ENCODE peak calls at places on chromosomes 2 and 18, in five cellular contexts. G, Z, H, Y and S are unnamed samples. For H3K4me1, H3K9me3 and H3K27me3, the result is how much of the 10 kb centered on the place peaks cover.

GRCh38 chr2:237603718-237604362 is 13.3 kb upstream of the RAB17 start:
- DNase-seq in G (no peak), Z (peak), H (peak), Y (peak), S (peak)

GRCh38 chr2:218834685-218835084 is 3.1 kb upstream of the PRKAG3 start:
- DNase-seq in G (no peak), Z (no peak), H (no peak), Y (no peak), S (no peak)

GRCh38 chr2:204691911-204692510 is 146.7 kb downstream of the PARD3B start:
- DNase-seq in G (no peak), Z (peak), H (peak), Y (no peak), S (peak)

GRCh38 chr2:43018179-43019024 is 208.0 kb downstream of the ZFP36L2 start:
- DNase-seq in G (peak), Z (peak), H (peak), Y (no peak), S (peak)

GRCh38 chr18:74976331-74976909 is 232.5 kb downstream of the PTGR3 start:
- DNase-seq in G (no peak), Z (no peak), H (no peak), Y (no peak), S (no peak)

GRCh38 chr2:237596856-237597679 is 6.5 kb upstream of the RAB17 start:
- DNase-seq in G (no peak), Z (no peak), H (no peak), Y (no peak), S (peak)

GRCh38 chr2:235230809-235231601 is 262.8 kb upstream of the AGAP1 start:
- DNase-seq in G (no peak), Z (peak), H (no peak), Y (no peak), S (peak)

GRCh38 chr2:15832310-15832709 is 108.0 kb upstream of the MYCN start:
- DNase-seq in G (no peak), Z (no peak), H (no peak), Y (no peak), S (no peak)

GRCh38 chr2:69957970-69958369 is 3.5 kb downstream of the ASPRV1 start:
- DNase-seq in G (no peak), Z (peak), H (no peak), Y (no peak), S (no peak)

GRCh38 chr18:11674119-11674518 is 14.9 kb upstream of the GNAL start:
- DNase-seq in G (no peak), Z (no peak), H (no peak), Y (no peak), S (no peak)

GRCh38 chr2:120360307-120360855 is 14.4 kb downstream of the INHBB start:
- DNase-seq in G (no peak), Z (no peak), H (no peak), Y (no peak), S (no peak)

GRCh38 chr2:224405412-224405811 is 3.5 kb upstream of the FAM124B start:
- DNase-seq in G (no peak), Z (no peak), H (no peak), Y (no peak), S (no peak)

GRCh38 chr2:9210030-9210429 is 3.4 kb downstream of the ASAP2 start:
- DNase-seq in G (no peak), Z (no peak), H (no peak), Y (no peak), S (no peak)

GRCh38 chr2:134014196-134014960 is 239.5 kb upstream of the MGAT5 start:
- DNase-seq in G (no peak), Z (peak), H (no peak), Y (no peak), S (no peak)

GRCh38 chr2:226552571-226553285 is 246.9 kb downstream of the IRS1 start:
- DNase-seq in G (no peak), Z (no peak), H (no peak), Y (no peak), S (no peak)

GRCh38 chr2:110115291-110116032 is at the start of gene MALL:
- DNase-seq in G (peak), Z (peak), H (no peak), Y (no peak), S (peak)

GRCh38 chr2:95359035-95359434 is 43.5 kb upstream of the FAHD2A start:
- DNase-seq in G (no peak), Z (peak), H (peak), Y (no peak), S (no peak)

GRCh38 chr2:715038-715437 is 37.8 kb upstream of the TMEM18 start:
- DNase-seq in G (no peak), Z (no peak), H (no peak), Y (no peak), S (no peak)

GRCh38 chr2:182672471-182673165 is 43.4 kb upstream of the DNAJC10 start:
- DNase-seq in G (no peak), Z (peak), H (no peak), Y (no peak), S (no peak)

GRCh38 chr2:37583867-37584266 is 87.6 kb downstream of the CDC42EP3 start:
- DNase-seq in G (no peak), Z (peak), H (no peak), Y (no peak), S (no peak)

GRCh38 chr2:1691366-1691765 is 52.9 kb downstream of the PXDN start:
- DNase-seq in G (no peak), Z (no peak), H (no peak), Y (no peak), S (no peak)

GRCh38 chr2:168691221-168691620 is 111.2 kb upstream of the NOSTRIN start:
- DNase-seq in G (no peak), Z (no peak), H (no peak), Y (no peak), S (no peak)

GRCh38 chr2:27792759-27793158 is 21.2 kb downstream of the MRPL33 start:
- DNase-seq in G (no peak), Z (peak), H (no peak), Y (no peak), S (no peak)

GRCh38 chr18:55321268-55322175 is 266.5 kb downstream of the TCF4 start:
- DNase-seq in G (peak), Z (peak), H (peak), Y (no peak), S (peak)

GRCh38 chr2:172556284-172557033 is 569 bp downstream of the PDK1 start:
- DNase-seq in G (peak), Z (peak), H (peak), Y (peak), S (peak)

GRCh38 chr2:67400560-67401464 is 3.7 kb downstream of the ETAA1 start:
- DNase-seq in G (no peak), Z (peak), H (no peak), Y (no peak), S (no peak)

GRCh38 chr2:219254590-219255219 is 987 bp upstream of the TUBA4A start:
- DNase-seq in G (peak), Z (no peak), H (no peak), Y (peak), S (no peak)

GRCh38 chr2:63058742-63059433 is 8.3 kb downstream of the OTX1 start:
- DNase-seq in G (peak), Z (no peak), H (no peak), Y (peak), S (no peak)

GRCh38 chr2:127569274-127570065 is 34.0 kb downstream of the MYO7B start:
- DNase-seq in G (peak), Z (peak), H (peak), Y (no peak), S (peak)

GRCh38 chr2:95552911-95553310 is 38.9 kb upstream of the TRIM43 start:
- DNase-seq in G (peak), Z (no peak), H (peak), Y (no peak), S (peak)

GRCh38 chr2:172207916-172208315 is 105.2 kb upstream of the DLX2 start:
- DNase-seq in G (no peak), Z (peak), H (no peak), Y (no peak), S (no peak)

GRCh38 chr2:234027646-234028045 is 22.9 kb upstream of the SPP2 start:
- DNase-seq in G (no peak), Z (no peak), H (no peak), Y (no peak), S (no peak)

GRCh38 chr18:78789850-78790249 is 189.8 kb upstream of the SALL3 start:
- DNase-seq in G (no peak), Z (no peak), H (no peak), Y (no peak), S (no peak)

GRCh38 chr2:179272406-179273192 is 8.0 kb upstream of the SESTD1 start:
- DNase-seq in G (no peak), Z (peak), H (no peak), Y (no peak), S (peak)

GRCh38 chr2:128451636-128452411 is 133.2 kb upstream of the HS6ST1 start:
- DNase-seq in G (no peak), Z (no peak), H (peak), Y (no peak), S (no peak)

GRCh38 chr2:158979775-158980174 is 11.3 kb downstream of the TANC1 start:
- DNase-seq in G (no peak), Z (peak), H (no peak), Y (no peak), S (no peak)

GRCh38 chr2:158973511-158973956 is 5.1 kb downstream of the TANC1 start:
- DNase-seq in G (no peak), Z (peak), H (no peak), Y (no peak), S (no peak)

GRCh38 chr2:158970522-158970855 is 2.0 kb downstream of the TANC1 start:
- DNase-seq in G (no peak), Z (no peak), H (no peak), Y (no peak), S (no peak)

GRCh38 chr2:158973111-158973510 is 4.7 kb downstream of the TANC1 start:
- DNase-seq in G (no peak), Z (no peak), H (no peak), Y (no peak), S (no peak)

GRCh38 chr2:158975271-158975921 is 7.0 kb downstream of the TANC1 start:
- DNase-seq in G (no peak), Z (no peak), H (no peak), Y (no peak), S (no peak)
- H3K4me1 ChIP-seq in G (under half), Z (under half), H (under half), Y (under half), S (under half)

DNA sequence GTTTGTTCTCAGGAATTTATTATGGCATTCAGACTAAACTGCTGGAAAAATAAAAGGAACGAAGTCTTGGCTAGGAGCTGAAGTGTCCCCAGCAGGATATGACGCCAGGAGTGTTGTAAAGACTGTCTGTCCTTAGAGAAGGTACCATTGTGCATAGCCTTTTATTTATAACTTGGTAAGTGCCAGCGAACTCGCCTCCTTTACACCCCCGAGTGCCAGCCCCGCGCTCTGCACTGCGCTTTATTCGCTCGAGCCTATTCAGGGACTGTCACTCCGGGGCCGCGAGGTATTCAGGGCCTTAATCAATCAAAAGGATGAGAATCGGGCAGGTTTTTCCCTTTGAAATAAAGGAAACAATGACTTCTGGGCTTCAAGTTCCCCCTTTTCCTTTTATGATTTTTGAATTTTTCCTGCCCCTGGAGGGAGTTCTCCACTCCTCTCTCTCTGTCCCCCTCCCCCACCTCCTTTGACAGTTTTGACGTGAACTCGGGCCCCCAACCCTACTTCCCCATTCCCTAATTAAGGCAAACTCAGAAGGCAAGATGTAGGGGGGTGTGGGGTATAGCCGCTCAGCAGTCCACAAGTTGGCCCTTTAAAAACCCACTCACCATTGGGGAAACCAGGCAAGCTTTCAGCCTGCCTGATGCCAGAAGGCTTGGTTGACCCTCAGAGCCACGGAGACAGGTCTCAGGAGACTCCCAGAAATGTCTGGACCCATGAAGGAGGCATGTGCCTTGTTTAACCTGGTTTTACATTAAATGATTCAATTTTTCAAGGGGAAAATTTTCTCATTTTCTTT is 1.3 kb upstream of the PAX3 start:
- DNase-seq in G (no peak), Z (no peak), H (no peak), Y (no peak), S (peak)
- H3K9me3 ChIP-seq in G (under half), Z (under half), H (under half), Y (under half), S (under half)

GRCh38 chr2:232521524-232521923 is 1.3 kb downstream of the PRSS56 start:
- DNase-seq in G (no peak), Z (no peak), H (no peak), Y (no peak), S (no peak)

GRCh38 chr2:232521098-232521497 is 910 bp downstream of the PRSS56 start:
- DNase-seq in G (no peak), Z (no peak), H (no peak), Y (no peak), S (no peak)

GRCh38 chr2:232523682-232524597 is 2.0 kb upstream of the CHRND start:
- DNase-seq in G (peak), Z (peak), H (no peak), Y (no peak), S (peak)

GRCh38 chr2:232522855-232523681 is 2.9 kb downstream of the PRSS56 start:
- DNase-seq in G (no peak), Z (no peak), H (no peak), Y (no peak), S (peak)

GRCh38 chr2:232522014-232522854 is 2.0 kb downstream of the PRSS56 start:
- DNase-seq in G (peak), Z (no peak), H (no peak), Y (no peak), S (peak)
- H3K27me3 ChIP-seq in G (half or more), Z (under half), H (under half), Y (under half), S (under half)

GRCh38 chr2:113889471-113890252 is at the start of gene ACTR3:
- DNase-seq in G (peak), Z (peak), H (peak), Y (peak), S (peak)

GRCh38 chr2:113890253-113891235 is 655 bp downstream of the ACTR3 start:
- DNase-seq in G (peak), Z (peak), H (peak), Y (peak), S (peak)

GRCh38 chr2:113892004-113892740 is 2.3 kb downstream of the ACTR3 start:
- DNase-seq in G (no peak), Z (no peak), H (no peak), Y (no peak), S (no peak)

GRCh38 chr2:113888641-113889470 is 1.0 kb upstream of the ACTR3 start:
- DNase-seq in G (no peak), Z (no peak), H (no peak), Y (no peak), S (peak)

DNA sequence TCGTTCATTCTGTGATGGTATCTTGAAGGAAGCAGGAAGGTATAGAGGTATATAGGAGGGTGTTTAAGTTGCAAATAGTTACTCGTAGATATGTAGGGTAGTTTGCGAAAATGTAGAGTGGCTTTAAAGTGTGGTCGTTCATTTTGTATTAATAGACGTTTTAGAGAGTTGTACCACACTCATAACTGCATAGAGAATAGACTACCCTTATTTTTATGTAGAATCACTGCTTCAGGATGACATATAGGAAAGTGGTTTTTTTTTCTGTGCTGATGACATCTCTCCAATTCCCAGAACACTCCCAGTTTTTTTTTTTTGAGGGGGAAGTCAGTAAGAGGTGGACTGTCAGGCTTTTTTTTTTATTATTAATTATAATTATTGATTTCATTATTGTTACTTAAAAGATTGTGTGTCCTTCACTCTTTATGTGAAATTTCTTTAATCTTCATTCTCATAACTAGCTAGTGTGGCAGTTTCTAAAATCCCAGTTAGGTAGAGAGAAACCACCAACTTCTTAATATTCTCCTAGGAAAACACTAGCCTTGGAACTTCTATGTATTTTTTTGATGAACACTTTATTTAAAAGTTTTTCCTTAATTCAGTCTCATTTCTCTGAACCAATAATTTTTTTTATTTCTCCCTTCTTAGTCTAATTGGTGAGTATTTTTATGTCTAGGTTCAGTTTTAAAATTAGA is 1.5 kb downstream of the ACTR3 start:
- DNase-seq in G (no peak), Z (peak), H (no peak), Y (no peak), S (no peak)
- H3K4me1 ChIP-seq in G (half or more), Z (under half), H (under half), Y (half or more), S (under half)

DNA sequence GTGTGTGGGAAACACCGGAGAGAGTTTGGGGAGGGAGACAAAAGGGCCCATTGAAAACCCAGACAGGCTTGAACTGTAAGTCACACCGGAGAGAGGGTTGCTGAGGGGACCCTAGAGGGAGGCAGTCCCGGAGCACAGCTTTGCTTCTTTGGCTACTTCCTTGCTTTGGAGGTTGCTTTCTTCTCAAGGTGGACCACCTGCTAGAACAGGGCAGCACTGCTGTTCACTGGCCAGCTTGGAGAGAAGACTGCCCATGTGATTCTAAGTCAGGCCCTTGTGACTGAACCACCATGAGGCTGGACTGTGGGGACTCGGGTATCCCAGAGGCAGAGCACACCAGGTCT is 4.4 kb downstream of the ACTG2 start:
- DNase-seq in G (no peak), Z (no peak), H (no peak), Y (no peak), S (no peak)
- H3K9me3 ChIP-seq in G (under half), Z (under half), H (under half), Y (under half), S (under half)

DNA sequence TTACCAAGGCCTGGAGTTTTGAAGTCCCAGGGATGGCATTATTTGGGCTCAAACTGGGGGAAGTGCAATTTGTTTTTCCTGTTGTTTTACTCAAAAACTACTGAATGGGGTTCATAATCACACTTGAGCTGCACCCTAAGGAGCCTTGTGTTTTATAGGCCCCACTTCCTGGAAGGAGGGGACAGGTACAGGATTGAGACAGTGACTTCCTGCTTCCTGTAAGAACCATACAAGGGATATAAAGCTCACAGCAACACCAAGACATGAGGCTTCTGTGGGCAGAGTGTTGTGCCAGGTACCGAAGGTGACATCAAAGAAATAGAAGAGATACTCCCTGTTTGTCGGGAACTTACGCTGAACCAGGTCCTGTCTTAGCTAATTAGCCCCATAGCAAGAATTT is 70.4 kb upstream of the SKOR2 start:
- DNase-seq in G (no peak), Z (no peak), H (no peak), Y (no peak), S (no peak)
- H3K27me3 ChIP-seq in G (under half), Z (under half), H (under half), Y (under half), S (under half)

DNA sequence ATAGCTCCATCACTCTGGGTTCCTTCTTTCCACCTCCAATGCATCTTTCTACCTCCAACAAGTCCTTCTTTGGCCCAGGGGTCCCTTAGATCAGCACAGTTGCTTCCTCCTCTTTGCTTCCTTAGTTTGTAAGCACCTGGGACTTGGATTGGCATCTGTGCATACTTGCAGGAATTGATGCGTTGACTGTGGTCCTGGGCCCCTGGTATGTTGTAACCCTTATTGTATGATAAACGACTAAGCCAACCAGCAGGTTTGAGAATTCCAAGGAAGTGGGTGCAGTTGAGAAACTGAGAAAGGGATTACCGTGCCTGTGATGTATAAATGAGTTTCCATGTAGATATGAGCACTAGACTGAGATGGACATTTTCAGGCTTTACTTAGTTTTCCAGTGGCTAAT is 55.9 kb downstream of the ARHGAP28 start:
- DNase-seq in G (no peak), Z (no peak), H (no peak), Y (no peak), S (no peak)
- H3K4me1 ChIP-seq in G (under half), Z (under half), H (under half), Y (under half), S (under half)